ENCODE peak calls at places on chromosomes 12 and 14, in five cellular contexts. B is RWPE1, G is fibroblast of lung, W is gastrocnemius medialis, Z is MM.1S. H is an unnamed sample.

GRCh38 chr14:58830121-58830520 is 192.4 kb downstream of the DACT1 start:
- DNase-seq in B (no peak), G (no peak), W (no peak), Z (no peak), H (no peak)

GRCh38 chr14:20628063-20628854 is 13.2 kb downstream of the OR6S1 start:
- DNase-seq in B (no peak), Z (no peak), W (no peak), G (no peak), H (no peak)

GRCh38 chr12:27396416-27396815 is 50.1 kb upstream of the SMCO2 start:
- DNase-seq in Z (no peak), W (no peak), G (peak), B (no peak), H (no peak)

GRCh38 chr12:47360771-47361388 is 281.1 kb upstream of the AMIGO2 start:
- DNase-seq in Z (peak), G (no peak), W (no peak), B (no peak), H (no peak)

GRCh38 chr12:38930994-38931393 is 25.6 kb upstream of the CPNE8 start:
- DNase-seq in B (no peak), G (no peak), Z (no peak), W (no peak), H (no peak)

GRCh38 chr12:94207467-94208432 is 59.4 kb downstream of the PLXNC1 start:
- DNase-seq in W (no peak), G (peak), B (no peak), Z (peak), H (no peak)

GRCh38 chr14:94348836-94349235 is 25.7 kb upstream of the SERPINA6 start:
- DNase-seq in B (no peak), W (no peak), G (no peak), Z (no peak), H (no peak)

GRCh38 chr14:32202941-32203882 is at the start of gene RNU6-8:
- DNase-seq in G (peak), W (peak), B (peak), Z (peak), H (peak)

GRCh38 chr12:110579889-110580253 is 3.2 kb downstream of the PPTC7 start:
- DNase-seq in B (no peak), Z (no peak), W (no peak), G (no peak), H (no peak)

GRCh38 chr12:110579239-110579888 is 3.8 kb downstream of the PPTC7 start:
- DNase-seq in Z (no peak), W (no peak), G (no peak), B (no peak), H (no peak)

GRCh38 chr12:110583137-110584059 is at the start of gene PPTC7:
- DNase-seq in W (peak), B (peak), Z (peak), G (peak), H (peak)

GRCh38 chr12:110582286-110583136 is 607 bp downstream of the PPTC7 start:
- DNase-seq in G (peak), W (peak), Z (peak), B (peak), H (peak)

GRCh38 chr12:110581951-110582285 is 1.2 kb downstream of the PPTC7 start:
- DNase-seq in B (no peak), G (peak), Z (no peak), W (peak), H (no peak)
- H3K27ac ChIP-seq in B (peak), G (peak), Z (peak), W (peak), H (peak)

DNA sequence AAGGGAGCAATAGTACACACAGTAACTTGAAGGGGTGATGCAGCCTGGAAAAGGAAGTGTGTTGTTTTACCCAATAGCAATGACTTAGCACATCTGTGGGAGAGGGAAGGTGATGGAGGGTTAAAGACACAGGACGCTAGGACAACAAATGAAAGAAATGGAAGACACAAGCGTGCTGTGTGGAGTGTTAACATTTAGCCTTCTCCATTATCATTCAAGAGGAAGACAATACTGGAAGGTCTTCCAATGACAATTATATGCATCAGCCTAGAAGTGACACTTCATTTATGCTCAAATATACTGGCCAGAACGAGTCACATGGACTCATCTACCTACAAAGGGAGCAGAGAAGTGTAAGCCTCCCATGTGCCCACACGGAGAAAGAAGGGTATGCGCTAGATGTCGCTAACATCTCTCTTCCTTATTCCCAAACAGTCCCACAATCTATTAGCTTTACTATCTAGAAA is 20.5 kb downstream of the PPM1H start:
- DNase-seq in B (no peak), W (no peak), G (no peak), Z (no peak), H (no peak)
- TF ChIP-seq CTCF in B (no peak), W (no peak), G (no peak), Z (no peak), H (no peak)

DNA sequence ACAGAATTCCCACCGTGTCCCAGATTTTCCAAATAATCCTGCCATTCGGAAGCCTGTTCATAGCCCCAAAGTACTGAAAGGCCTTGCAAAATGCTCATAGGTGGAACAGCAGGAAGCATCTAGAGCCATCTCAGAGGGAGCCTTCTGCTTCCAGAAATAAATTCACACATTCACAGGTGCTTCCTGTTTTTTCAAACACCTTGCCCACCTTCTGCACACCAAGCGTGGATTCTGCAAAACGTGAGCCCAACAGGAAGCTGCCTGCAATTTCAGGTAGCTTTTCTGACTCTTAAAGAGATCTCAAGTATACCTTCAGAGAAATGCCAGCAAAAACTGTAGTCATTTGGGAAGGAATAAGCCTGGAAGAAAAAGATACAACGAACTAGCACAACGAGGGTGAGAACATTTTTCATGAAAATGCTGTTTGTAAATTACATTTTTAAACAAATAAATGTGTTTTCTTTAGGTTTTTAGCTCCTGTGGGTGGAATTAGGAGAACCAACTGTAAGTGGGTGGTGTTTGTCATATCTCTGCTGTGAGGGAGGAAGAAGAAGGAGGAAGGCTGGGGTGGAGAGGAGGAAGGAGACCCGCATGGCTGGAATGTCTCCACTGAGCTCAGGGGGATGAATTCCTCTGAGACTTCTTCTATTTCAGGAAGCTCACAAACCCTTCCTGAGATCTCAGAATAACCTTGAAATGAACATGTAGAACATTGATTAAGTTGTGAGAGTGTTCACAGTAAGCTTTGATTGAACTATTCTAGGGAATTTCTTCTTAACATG is at the start of gene IFNG-AS1:
- DNase-seq in B (no peak), W (no peak), Z (peak), G (no peak), H (no peak)
- H3K27ac ChIP-seq in B (no peak), W (no peak), Z (peak), G (no peak), H (no peak)

GRCh38 chr12:2011641-2012607 is 7.7 kb upstream of the DCP1B start:
- DNase-seq in G (no peak), W (no peak), Z (no peak), B (no peak), H (no peak)
- TF ChIP-seq CTCF in G (no peak), W (no peak), Z (no peak), B (no peak), H (no peak)

DNA sequence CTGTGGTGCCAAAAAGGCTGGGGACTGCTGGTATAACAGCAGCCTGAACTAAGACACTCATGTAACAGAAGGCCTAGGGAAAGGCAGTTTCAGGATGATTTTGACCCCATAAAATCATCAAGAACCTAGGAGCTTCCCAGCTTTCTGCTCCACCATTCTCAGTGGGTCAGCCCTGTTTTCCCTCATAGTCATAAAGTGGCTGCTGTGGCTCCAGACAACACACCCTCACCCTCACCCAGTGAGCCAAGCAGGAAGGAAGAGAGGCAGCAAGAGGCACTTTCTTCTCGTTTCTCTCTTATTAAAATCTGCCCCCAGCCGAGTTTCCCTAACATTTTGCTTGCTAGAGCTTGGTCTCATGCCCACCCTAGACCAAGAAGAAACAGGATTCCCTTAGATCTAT is 131.8 kb downstream of the SCARB1 start:
- DNase-seq in W (no peak), B (no peak), Z (no peak), G (no peak), H (no peak)
- H3K27ac ChIP-seq in W (no peak), B (no peak), Z (no peak), G (no peak), H (peak)

DNA sequence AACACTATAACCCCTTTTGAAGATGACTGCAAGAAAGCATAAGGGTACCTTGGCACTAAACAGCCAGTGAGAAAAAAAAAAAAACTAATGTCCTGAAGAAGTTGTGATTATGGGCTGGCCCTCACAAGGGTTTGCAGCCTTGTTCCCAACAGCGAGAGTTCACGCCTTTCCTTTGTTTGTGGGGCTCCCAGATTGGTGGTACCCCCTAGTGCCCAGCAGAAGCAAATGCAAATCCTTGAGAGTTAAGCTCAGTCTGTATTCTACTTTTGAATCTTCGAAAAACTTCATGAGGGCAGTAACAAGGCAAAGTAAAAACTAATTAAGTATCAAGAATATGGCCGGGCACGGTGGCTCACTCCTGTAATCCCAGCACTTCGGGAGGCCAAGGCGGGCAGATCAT is 238.9 kb upstream of the LMO3 start:
- DNase-seq in Z (no peak), B (no peak), G (no peak), W (no peak), H (no peak)
- TF ChIP-seq CTCF in Z (peak), B (no peak), G (no peak), W (no peak), H (no peak)

GRCh38 chr12:65956056-65956738 is 131.9 kb downstream of the HMGA2 start:
- DNase-seq in B (no peak), Z (no peak), G (no peak), W (no peak), H (no peak)

GRCh38 chr12:65958456-65958855 is 134.2 kb downstream of the HMGA2 start:
- DNase-seq in G (no peak), W (no peak), B (peak), Z (no peak), H (no peak)

GRCh38 chr12:65953621-65954020 is 129.3 kb downstream of the HMGA2 start:
- DNase-seq in G (peak), Z (no peak), B (no peak), W (no peak), H (no peak)

GRCh38 chr12:65952737-65953209 is 128.5 kb downstream of the HMGA2 start:
- DNase-seq in Z (no peak), W (no peak), G (peak), B (no peak), H (no peak)

DNA sequence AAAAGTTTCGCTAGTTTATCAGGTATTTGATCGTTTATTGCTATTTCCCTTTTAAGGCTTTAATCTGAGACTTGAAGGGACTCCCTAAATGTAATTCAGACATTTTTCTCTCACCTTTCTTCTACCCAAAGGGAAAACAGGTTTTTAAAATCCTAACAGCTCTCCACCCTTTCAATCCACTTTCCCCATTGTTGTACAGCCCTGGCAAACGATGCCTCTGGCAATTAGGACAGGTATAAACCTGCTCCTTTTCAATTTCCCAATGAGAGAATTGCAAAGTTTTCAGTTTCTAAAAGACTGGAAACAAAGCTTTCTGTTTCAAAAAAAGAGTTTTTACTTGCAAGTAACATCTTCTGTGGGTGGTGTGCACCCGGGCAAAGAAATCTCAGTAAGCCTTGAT is 131.1 kb downstream of the HMGA2 start:
- DNase-seq in W (no peak), Z (no peak), B (no peak), G (no peak), H (no peak)
- H3K27ac ChIP-seq in W (no peak), Z (no peak), B (no peak), G (no peak), H (no peak)

H was measured in kidney.